ENCODE peak calls at places on chromosomes 16 and 17, in ten cellular contexts. Y is WERI-Rb-1, E is tibial artery, Z is PC-3, B is SJSA1, C is uterus, V is OCI-LY7, P is aorta, M is neural progenitor cell, O is SK-N-SH. L is an unnamed sample.

GRCh38 chr16:18932243-18932997 is 6.2 kb upstream of the SMG1 start:
- DNase-seq in Y (no peak), E (peak; percentile 53), Z (peak; percentile 22), B (no peak), C (no peak), V (no peak), P (peak; percentile 70), M (peak; percentile 37), O (no peak), L (no peak)

GRCh38 chr17:68327823-68328557 is 36.7 kb downstream of the ARSG start:
- DNase-seq in Y (no peak), E (no peak), Z (no peak), B (no peak), C (no peak), V (no peak), P (no peak), M (no peak), O (no peak), L (no peak)

GRCh38 chr16:89845417-89845816 is 17.1 kb downstream of the SPIRE2 start:
- DNase-seq in Y (no peak), E (no peak), Z (no peak), B (no peak), C (no peak), V (peak; percentile 87), P (no peak), M (no peak), O (no peak), L (no peak)

GRCh38 chr17:7035591-7036368 is at the start of gene SLC16A13:
- DNase-seq in Y (peak; percentile 97), E (peak; percentile 93), Z (peak; percentile 91), B (peak; percentile 89), C (peak; percentile 93), V (peak; percentile 98), P (peak; percentile 94), M (peak; percentile 98), O (peak; percentile 99), L (peak; percentile 76)

GRCh38 chr17:50169121-50169764 is 3.4 kb downstream of the SGCA start:
- DNase-seq in Y (peak; percentile 83), E (no peak), Z (peak; percentile 80), B (peak; percentile 95), C (peak; percentile 63), V (peak; percentile 84), P (peak; percentile 77), M (peak; percentile 87), O (peak; percentile 90), L (no peak)

GRCh38 chr17:57408064-57408811 is 151.9 kb downstream of the MSI2 start:
- DNase-seq in Y (no peak), E (no peak), Z (peak; percentile 76), B (no peak), C (no peak), V (peak; percentile 59), P (no peak), M (peak; percentile 68), O (no peak), L (no peak)

GRCh38 chr16:1984347-1985225 is 593 bp downstream of the GFER start:
- DNase-seq in Y (peak; percentile 32), E (no peak), Z (no peak), B (no peak), C (no peak), V (peak; percentile 19), P (no peak), M (peak; percentile 59), O (no peak), L (no peak)

GRCh38 chr17:40113110-40113960 is 8.4 kb upstream of the MSL1 start:
- DNase-seq in Y (peak; percentile 98), E (peak; percentile 96), Z (peak; percentile 94), B (peak; percentile 92), C (peak; percentile 97), V (peak; percentile 97), P (peak; percentile 95), M (peak; percentile 93), O (peak; percentile 90), L (peak; percentile 97)

GRCh38 chr16:66695935-66696668 is 441 bp downstream of the CMTM4 start:
- DNase-seq in Y (peak; percentile 34), E (no peak), Z (peak; percentile 35), B (peak; percentile 30), C (peak; percentile 19), V (no peak), P (peak; percentile 79), M (peak; percentile 21), O (no peak), L (no peak)

GRCh38 chr16:52235186-52235585 is 311.8 kb downstream of the TOX3 start:
- DNase-seq in Y (no peak), E (no peak), Z (no peak), B (no peak), C (no peak), V (no peak), P (no peak), M (no peak), O (no peak), L (no peak)

GRCh38 chr17:4188076-4188475 is 45.1 kb downstream of the CYB5D2 start:
- DNase-seq in Y (no peak), E (no peak), Z (no peak), B (no peak), C (no peak), V (no peak), P (no peak), M (no peak), O (no peak), L (no peak)

GRCh38 chr17:4184811-4185210 is 41.8 kb downstream of the CYB5D2 start:
- DNase-seq in Y (no peak), E (no peak), Z (no peak), B (no peak), C (no peak), V (no peak), P (peak; percentile 53), M (no peak), O (no peak), L (no peak)

GRCh38 chr17:4186244-4186920 is 43.4 kb downstream of the CYB5D2 start:
- DNase-seq in Y (no peak), E (no peak), Z (no peak), B (no peak), C (peak; percentile 88), V (no peak), P (peak; percentile 24), M (no peak), O (no peak), L (no peak)

GRCh38 chr17:4187076-4187475 is 44.1 kb downstream of the CYB5D2 start:
- DNase-seq in Y (no peak), E (no peak), Z (no peak), B (no peak), C (peak; percentile 77), V (no peak), P (peak; percentile 15), M (peak; percentile 20), O (no peak), L (no peak)

GRCh38 chr17:4185656-4186055 is 42.7 kb downstream of the CYB5D2 start:
- DNase-seq in Y (no peak), E (no peak), Z (no peak), B (no peak), C (no peak), V (no peak), P (no peak), M (no peak), O (no peak), L (no peak)
- H3K36me3 ChIP-seq in Y (peaks cover 79% of the 10 kb centered on the region), E (peaks cover 74% of the 10 kb centered on the region), Z (peaks cover 9% of the 10 kb centered on the region), B (peaks cover 77% of the 10 kb centered on the region), C (no peaks in the 10 kb centered on the region), V (peaks cover 93% of the 10 kb centered on the region), P (peaks cover 13% of the 10 kb centered on the region), M (no peaks in the 10 kb centered on the region), O (peaks cover 27% of the 10 kb centered on the region), L (peaks cover 8% of the 10 kb centered on the region)

GRCh38 chr17:4032738-4033137 is 68.5 kb upstream of the ATP2A3 start:
- DNase-seq in Y (peak; percentile 28), E (no peak), Z (no peak), B (no peak), C (no peak), V (peak; percentile 11), P (no peak), M (peak; percentile 23), O (no peak), L (no peak)
- H3K36me3 ChIP-seq in Y (peaks cover 70% of the 10 kb centered on the region), E (peaks cover 73% of the 10 kb centered on the region), Z (peaks cover 42% of the 10 kb centered on the region), B (peaks cover 76% of the 10 kb centered on the region), C (no peaks in the 10 kb centered on the region), V (peaks cover 91% of the 10 kb centered on the region), P (peaks cover 10% of the 10 kb centered on the region), M (peaks cover 17% of the 10 kb centered on the region), O (peaks cover 72% of the 10 kb centered on the region), L (no peaks in the 10 kb centered on the region)

DNA sequence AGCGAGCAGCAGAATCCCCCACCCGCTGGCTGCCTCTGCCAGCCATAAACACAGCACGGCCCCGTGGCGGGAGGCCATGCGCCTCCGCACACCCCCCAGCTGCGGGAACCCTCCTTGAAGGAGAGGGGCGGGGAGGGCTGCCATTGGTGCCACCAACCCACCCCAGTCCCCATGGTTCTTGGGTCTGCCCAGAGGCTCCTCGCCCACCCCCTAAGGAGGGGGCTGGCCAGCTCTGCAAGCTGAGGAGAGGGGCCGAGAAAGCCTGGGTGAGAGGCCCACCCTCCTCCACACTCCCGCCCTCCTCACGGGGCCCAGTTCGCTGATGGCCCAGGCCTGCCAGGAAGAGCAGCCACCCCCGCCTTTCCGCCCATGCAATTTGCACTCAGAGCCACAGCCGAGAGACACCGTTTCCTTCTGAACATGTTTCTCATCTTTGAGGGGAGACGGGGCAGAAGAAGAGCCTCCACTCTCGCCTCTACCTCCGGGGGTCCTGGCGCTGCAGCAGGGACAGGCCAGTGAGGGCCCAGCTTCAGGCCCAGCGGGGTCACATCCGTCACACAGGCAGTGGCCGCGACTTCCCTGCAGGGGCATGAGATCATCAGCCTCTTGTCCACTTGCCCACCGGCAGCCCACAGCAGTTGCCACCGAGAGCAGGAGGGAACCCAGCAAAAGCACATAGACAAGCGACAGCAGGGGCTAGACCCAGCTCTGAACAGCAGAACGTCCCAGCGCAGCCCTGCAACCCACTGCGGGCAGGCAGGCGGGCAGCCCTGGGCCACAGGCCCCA is 23.0 kb downstream of the KATNB1 start:
- DNase-seq in Y (no peak), E (no peak), Z (no peak), B (no peak), C (no peak), V (no peak), P (peak; percentile 62), M (no peak), O (no peak), L (no peak)
- H3K36me3 ChIP-seq in Y (peaks cover 44% of the 10 kb centered on the region), E (no peaks in the 10 kb centered on the region), Z (no peaks in the 10 kb centered on the region), B (peaks cover 88% of the 10 kb centered on the region), C (no peaks in the 10 kb centered on the region), V (peaks cover 8% of the 10 kb centered on the region), P (no peaks in the 10 kb centered on the region), M (no peaks in the 10 kb centered on the region), O (peaks cover 4% of the 10 kb centered on the region), L (peaks cover 95% of the 10 kb centered on the region)

GRCh38 chr16:14606102-14606501 is 24.0 kb downstream of the PARN start:
- DNase-seq in Y (no peak), E (no peak), Z (no peak), B (no peak), C (no peak), V (peak; percentile 79), P (no peak), M (no peak), O (no peak), L (no peak)

GRCh38 chr16:14611660-14612059 is 18.4 kb downstream of the PARN start:
- DNase-seq in Y (no peak), E (no peak), Z (no peak), B (no peak), C (no peak), V (no peak), P (no peak), M (no peak), O (no peak), L (no peak)

GRCh38 chr16:14608111-14608566 is 21.9 kb downstream of the PARN start:
- DNase-seq in Y (no peak), E (no peak), Z (no peak), B (no peak), C (no peak), V (peak; percentile 64), P (no peak), M (no peak), O (no peak), L (no peak)

GRCh38 chr16:14608604-14609003 is 21.5 kb downstream of the PARN start:
- DNase-seq in Y (no peak), E (no peak), Z (no peak), B (no peak), C (no peak), V (peak; percentile 44), P (no peak), M (no peak), O (no peak), L (no peak)

GRCh38 chr16:14609716-14610115 is 20.3 kb downstream of the PARN start:
- DNase-seq in Y (no peak), E (no peak), Z (no peak), B (no peak), C (no peak), V (peak; percentile 25), P (no peak), M (peak; percentile 28), O (no peak), L (no peak)
- H3K36me3 ChIP-seq in Y (peaks cover 61% of the 10 kb centered on the region), E (peaks cover 69% of the 10 kb centered on the region), Z (peaks cover 14% of the 10 kb centered on the region), B (peaks cover 68% of the 10 kb centered on the region), C (no peaks in the 10 kb centered on the region), V (peaks cover 70% of the 10 kb centered on the region), P (peaks cover 15% of the 10 kb centered on the region), M (peaks cover 9% of the 10 kb centered on the region), O (peaks cover 56% of the 10 kb centered on the region), L (peaks cover 2% of the 10 kb centered on the region)